ENCODE peak calls at places on chromosomes 12 and 14, in four cellular contexts. J is tibial artery, C is suprapubic skin, G is ovary. Z is an unnamed sample.

GRCh38 chr12:6120796-6121473 is 3.5 kb downstream of the VWF start:
- DNase-seq in J (no peak), C (no peak), G (no peak), Z (no peak)

GRCh38 chr12:14505626-14506596 is 61.8 kb downstream of the PLBD1 start:
- DNase-seq in J (no peak), G (no peak), C (no peak), Z (no peak)

GRCh38 chr14:94462219-94462551 is 9.6 kb upstream of the SERPINA11 start:
- DNase-seq in J (no peak), G (no peak), C (no peak), Z (no peak)

GRCh38 chr12:49537231-49537708 is 1.6 kb upstream of the KCNH3 start:
- DNase-seq in J (no peak), G (no peak), C (no peak), Z (no peak)

GRCh38 chr14:23629831-23630396 is 6.2 kb upstream of the DHRS2 start:
- DNase-seq in G (no peak), C (no peak), J (no peak), Z (no peak)

GRCh38 chr12:71710276-71711125 is 24.6 kb downstream of the TMEM19 start:
- DNase-seq in C (no peak), J (no peak), G (no peak), Z (no peak)

GRCh38 chr14:90545966-90546751 is 149.3 kb downstream of the CALM1 start:
- DNase-seq in J (peak), G (peak), C (no peak), Z (peak)

GRCh38 chr12:30166416-30166815 is 382.7 kb upstream of the TMTC1 start:
- DNase-seq in J (no peak), G (no peak), C (no peak), Z (no peak)

GRCh38 chr14:98244966-98245569 is 1026.9 kb downstream of the BCL11B start:
- DNase-seq in C (no peak), G (no peak), J (no peak), Z (no peak)

GRCh38 chr14:77910506-77910905 is 110.6 kb downstream of the ADCK1 start:
- DNase-seq in G (no peak), C (peak), J (no peak), Z (no peak)

GRCh38 chr12:77847060-77847541 is 16.4 kb downstream of the NAV3 start:
- DNase-seq in C (no peak), G (no peak), J (no peak), Z (no peak)

GRCh38 chr12:120264086-120264485 is 1.4 kb downstream of the PXN start:
- DNase-seq in C (no peak), G (no peak), J (no peak), Z (no peak)

GRCh38 chr12:120261951-120262851 is 3.3 kb downstream of the PXN start:
- DNase-seq in G (no peak), J (peak), C (no peak), Z (peak)

GRCh38 chr12:120263725-120264040 is 1.8 kb downstream of the PXN start:
- DNase-seq in J (no peak), C (no peak), G (no peak), Z (no peak)

GRCh38 chr12:120264511-120265202 is 873 bp downstream of the PXN start:
- DNase-seq in C (no peak), J (no peak), G (no peak), Z (no peak)

DNA sequence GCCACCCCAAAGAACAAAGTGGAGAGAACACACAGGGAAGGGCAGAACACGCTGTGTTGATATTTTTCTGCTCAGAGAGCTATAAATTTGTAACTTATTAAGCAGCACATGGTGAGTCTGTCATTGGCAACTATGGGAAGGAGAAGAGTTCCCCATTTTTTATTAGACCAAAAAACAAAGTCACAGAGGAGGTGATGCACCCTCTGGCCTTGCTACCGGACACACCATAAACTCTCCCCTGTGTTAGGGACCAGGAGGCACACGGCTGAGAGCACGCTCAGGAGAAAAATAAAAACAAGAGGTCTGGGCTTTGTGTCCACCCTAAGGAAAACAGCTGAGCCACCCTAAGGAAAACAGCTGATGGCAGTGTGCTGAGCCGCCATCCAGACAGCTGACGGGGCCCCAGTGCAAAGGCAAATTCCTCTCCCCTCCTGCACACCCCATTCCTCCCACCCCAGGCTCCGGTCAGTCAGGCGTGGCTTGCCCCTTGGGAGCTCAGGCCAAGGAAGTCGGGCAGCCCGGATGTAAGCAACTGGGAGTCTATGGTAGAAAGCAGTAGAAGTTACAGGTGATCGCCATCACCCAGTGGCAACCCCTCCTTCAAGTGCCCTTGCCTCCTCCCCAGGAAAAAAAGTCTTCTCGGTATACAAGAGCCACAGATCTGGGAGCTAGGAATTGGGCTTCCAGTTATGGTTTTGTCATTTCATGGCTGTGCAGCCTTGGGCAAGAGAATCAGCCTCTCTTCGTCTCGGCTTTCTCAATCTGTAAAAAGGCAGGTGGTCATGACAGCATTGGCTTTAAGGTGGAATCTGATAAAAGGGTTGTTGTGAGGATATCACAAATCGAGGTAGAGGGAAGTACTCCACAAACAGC is 2.4 kb downstream of the PXN start:
- DNase-seq in G (no peak), J (no peak), C (no peak), Z (no peak)
- H3K4me3 ChIP-seq in G (peak), J (peak), C (peak), Z (peak)

DNA sequence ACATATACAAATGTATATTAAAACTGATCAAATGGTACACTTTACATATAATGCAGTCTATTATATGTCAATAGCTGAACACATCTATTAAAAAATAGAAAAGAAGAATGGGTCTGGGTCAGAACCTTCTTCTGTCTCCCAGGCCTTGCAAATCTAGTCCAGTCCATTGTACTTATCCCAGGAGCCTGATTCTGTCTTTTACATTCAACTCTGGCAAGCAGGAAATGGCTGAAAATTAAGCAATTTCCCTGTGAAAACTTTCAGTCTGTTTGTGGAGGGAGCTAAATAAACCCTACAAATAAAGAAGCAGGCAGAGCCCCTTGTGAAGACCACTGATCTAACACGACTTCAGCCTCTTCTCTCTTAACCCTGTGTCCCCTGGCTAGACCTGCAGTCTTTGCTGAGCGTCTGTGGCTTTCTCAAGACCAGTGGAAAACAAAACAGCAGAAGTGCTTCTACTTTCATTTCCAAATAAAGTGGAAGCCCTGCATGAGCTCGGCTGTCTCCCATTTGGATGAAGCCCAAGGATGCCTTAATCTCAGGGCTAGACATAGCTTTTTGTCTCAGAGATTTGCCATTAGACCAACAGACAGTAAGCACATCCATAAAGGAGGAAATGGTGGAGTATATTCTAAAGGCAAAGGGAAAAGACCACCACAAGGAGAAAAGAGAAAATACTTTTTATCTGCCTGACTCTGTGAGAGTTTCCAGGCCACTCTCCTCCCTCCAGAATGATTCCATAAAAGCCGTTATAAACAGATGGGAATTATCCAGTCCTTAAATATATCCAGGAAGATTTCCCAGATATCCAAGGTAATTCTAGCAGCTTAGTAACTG is 48.2 kb downstream of the CRACR2A start:
- DNase-seq in G (no peak), J (no peak), C (no peak), Z (no peak)
- H3K27ac ChIP-seq in G (peak), J (no peak), C (peak), Z (no peak)

GRCh38 chr12:53036802-53037201 is 13.1 kb upstream of the TNS2 start:
- DNase-seq in G (no peak), C (no peak), J (no peak), Z (no peak)

GRCh38 chr12:53034459-53034858 is 15.4 kb upstream of the TNS2 start:
- DNase-seq in J (no peak), C (no peak), G (no peak), Z (no peak)

GRCh38 chr12:53031616-53032015 is 18.2 kb upstream of the TNS2 start:
- DNase-seq in G (no peak), J (no peak), C (no peak), Z (no peak)
- TF ChIP-seq CTCF in G (no peak), J (no peak), C (no peak), Z (no peak)

GRCh38 chr14:104867371-104868059 is 2.4 kb downstream of the CEP170B start:
- DNase-seq in C (peak), G (no peak), J (no peak), Z (no peak)
- H3K4me3 ChIP-seq in C (no peak), G (no peak), J (no peak), Z (no peak)

DNA sequence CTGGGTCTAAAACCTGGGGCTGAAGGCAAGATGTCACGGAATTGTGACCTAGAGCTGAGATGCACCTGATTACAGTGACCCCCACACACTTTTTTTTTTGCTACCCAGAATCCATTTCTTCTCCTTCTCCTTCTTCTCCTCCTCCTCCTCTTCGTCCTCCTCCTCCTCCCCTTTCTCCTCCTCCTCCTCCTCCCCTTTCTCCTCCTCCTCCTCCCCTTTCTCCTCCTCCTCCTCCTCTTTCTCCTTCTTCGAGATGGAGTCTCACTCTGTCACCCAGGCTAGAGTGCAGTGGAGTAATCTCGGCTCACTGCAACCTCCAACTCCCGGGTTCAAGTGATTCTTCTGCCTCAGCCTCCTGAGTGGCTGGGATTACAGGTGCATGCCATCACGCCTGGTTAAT is 19.4 kb upstream of the FLVCR2 start:
- DNase-seq in G (no peak), C (no peak), J (no peak), Z (no peak)
- H3K27ac ChIP-seq in G (no peak), C (no peak), J (no peak), Z (no peak)

GRCh38 chr12:65878540-65878939 is 54.3 kb downstream of the HMGA2 start:
- DNase-seq in J (no peak), C (no peak), G (no peak), Z (no peak)
- TF ChIP-seq CTCF in J (no peak), C (no peak), G (no peak), Z (peak)

GRCh38 chr14:65748796-65749195 is 336.3 kb downstream of the FUT8 start:
- DNase-seq in G (no peak), J (no peak), C (no peak), Z (no peak)

GRCh38 chr14:65751510-65751909 is 339.0 kb downstream of the FUT8 start:
- DNase-seq in C (no peak), G (no peak), J (no peak), Z (no peak)

GRCh38 chr14:65749287-65749686 is 336.8 kb downstream of the FUT8 start:
- DNase-seq in J (no peak), C (no peak), G (no peak), Z (no peak)

GRCh38 chr14:65750906-65751305 is 338.4 kb downstream of the FUT8 start:
- DNase-seq in C (no peak), G (no peak), J (no peak), Z (no peak)

GRCh38 chr14:65745396-65746190 is 333.1 kb downstream of the FUT8 start:
- DNase-seq in C (no peak), G (no peak), J (no peak), Z (no peak)
- H3K4me3 ChIP-seq in C (no peak), G (no peak), J (no peak), Z (no peak)

Z was measured in dorsolateral prefrontal cortex.